ENCODE peak calls at places on chromosomes 7 and 10, in eight cellular contexts. One of them, this sample, is unnamed.

GRCh38 chr10:103692421-103693069 is 162.8 kb downstream of the SH3PXD2A start:
- DNase-seq in HEK293T: no peak
- DNase-seq in posterior vena cava: no peak
- DNase-seq in posterior cingulate gyrus: no peak
- DNase-seq in iPS DF 19.7: no peak
- DNase-seq in ELF-1: peak
- DNase-seq in H54: no peak
- DNase-seq in NCI-H69: peak
- DNase-seq in this sample: no peak

GRCh38 chr10:130000918-130001317 is 36.8 kb upstream of the EBF3 start:
- DNase-seq in HEK293T: no peak
- DNase-seq in posterior vena cava: no peak
- DNase-seq in posterior cingulate gyrus: no peak
- DNase-seq in iPS DF 19.7: no peak
- DNase-seq in ELF-1: no peak
- DNase-seq in H54: no peak
- DNase-seq in NCI-H69: no peak
- DNase-seq in this sample: no peak

GRCh38 chr10:114703377-114704125 is 45.5 kb upstream of the ABLIM1 start:
- DNase-seq in HEK293T: peak
- DNase-seq in posterior vena cava: no peak
- DNase-seq in posterior cingulate gyrus: no peak
- DNase-seq in iPS DF 19.7: no peak
- DNase-seq in ELF-1: peak
- DNase-seq in H54: no peak
- DNase-seq in NCI-H69: peak
- DNase-seq in this sample: no peak

GRCh38 chr7:102431617-102432298 is 1.6 kb upstream of the ORAI2 start:
- DNase-seq in HEK293T: no peak
- DNase-seq in posterior vena cava: no peak
- DNase-seq in posterior cingulate gyrus: peak
- DNase-seq in iPS DF 19.7: no peak
- DNase-seq in ELF-1: peak
- DNase-seq in H54: no peak
- DNase-seq in NCI-H69: peak
- DNase-seq in this sample: no peak

GRCh38 chr10:118332247-118332646 is 9.9 kb downstream of the FAM204A start:
- DNase-seq in HEK293T: no peak
- DNase-seq in posterior vena cava: no peak
- DNase-seq in posterior cingulate gyrus: no peak
- DNase-seq in iPS DF 19.7: no peak
- DNase-seq in ELF-1: no peak
- DNase-seq in H54: no peak
- DNase-seq in NCI-H69: peak
- DNase-seq in this sample: no peak

GRCh38 chr7:151465169-151465568 is 25.2 kb upstream of the CRYGN start:
- DNase-seq in HEK293T: no peak
- DNase-seq in posterior vena cava: no peak
- DNase-seq in posterior cingulate gyrus: no peak
- DNase-seq in iPS DF 19.7: no peak
- DNase-seq in ELF-1: no peak
- DNase-seq in H54: no peak
- DNase-seq in NCI-H69: no peak
- DNase-seq in this sample: no peak

GRCh38 chr7:147804032-147804431 is 786.5 kb upstream of the C7orf33 start:
- DNase-seq in HEK293T: no peak
- DNase-seq in posterior vena cava: no peak
- DNase-seq in posterior cingulate gyrus: no peak
- DNase-seq in iPS DF 19.7: no peak
- DNase-seq in ELF-1: no peak
- DNase-seq in H54: no peak
- DNase-seq in NCI-H69: peak
- DNase-seq in this sample: no peak

GRCh38 chr10:95860486-95861040 is 47.2 kb upstream of the CC2D2B start:
- DNase-seq in HEK293T: no peak
- DNase-seq in posterior vena cava: no peak
- DNase-seq in posterior cingulate gyrus: no peak
- DNase-seq in iPS DF 19.7: no peak
- DNase-seq in ELF-1: no peak
- DNase-seq in H54: no peak
- DNase-seq in NCI-H69: no peak
- DNase-seq in this sample: no peak

GRCh38 chr10:58590152-58590551 is 77.5 kb downstream of the BICC1 start:
- DNase-seq in HEK293T: no peak
- DNase-seq in posterior vena cava: peak
- DNase-seq in posterior cingulate gyrus: no peak
- DNase-seq in iPS DF 19.7: no peak
- DNase-seq in ELF-1: no peak
- DNase-seq in H54: peak
- DNase-seq in NCI-H69: no peak
- DNase-seq in this sample: no peak

GRCh38 chr10:48536916-48537890 is 67.7 kb downstream of the ARHGAP22 start:
- DNase-seq in HEK293T: no peak
- DNase-seq in posterior vena cava: no peak
- DNase-seq in posterior cingulate gyrus: no peak
- DNase-seq in iPS DF 19.7: peak
- DNase-seq in ELF-1: peak
- DNase-seq in H54: no peak
- DNase-seq in NCI-H69: no peak
- DNase-seq in this sample: peak

GRCh38 chr10:5291501-5292195 is 73.1 kb upstream of the UCN3 start:
- DNase-seq in HEK293T: no peak
- DNase-seq in posterior vena cava: no peak
- DNase-seq in posterior cingulate gyrus: no peak
- DNase-seq in iPS DF 19.7: no peak
- DNase-seq in ELF-1: no peak
- DNase-seq in H54: peak
- DNase-seq in NCI-H69: peak
- DNase-seq in this sample: peak

GRCh38 chr10:27893320-27894014 is 105.4 kb downstream of the ODAD2 start:
- DNase-seq in HEK293T: no peak
- DNase-seq in posterior vena cava: no peak
- DNase-seq in posterior cingulate gyrus: no peak
- DNase-seq in iPS DF 19.7: no peak
- DNase-seq in ELF-1: no peak
- DNase-seq in H54: no peak
- DNase-seq in NCI-H69: no peak
- DNase-seq in this sample: no peak

GRCh38 chr7:70657532-70657931 is 474.4 kb upstream of the GALNT17 start:
- DNase-seq in HEK293T: no peak
- DNase-seq in posterior vena cava: no peak
- DNase-seq in posterior cingulate gyrus: no peak
- DNase-seq in iPS DF 19.7: no peak
- DNase-seq in ELF-1: no peak
- DNase-seq in H54: no peak
- DNase-seq in NCI-H69: no peak
- DNase-seq in this sample: no peak

GRCh38 chr7:4895766-4896165 is 12.2 kb upstream of the RADIL start:
- DNase-seq in HEK293T: no peak
- DNase-seq in posterior vena cava: no peak
- DNase-seq in posterior cingulate gyrus: no peak
- DNase-seq in iPS DF 19.7: no peak
- DNase-seq in ELF-1: no peak
- DNase-seq in H54: no peak
- DNase-seq in NCI-H69: no peak
- DNase-seq in this sample: no peak

GRCh38 chr10:130930821-130931220 is 380.7 kb downstream of the TCERG1L start:
- DNase-seq in HEK293T: no peak
- DNase-seq in posterior vena cava: no peak
- DNase-seq in posterior cingulate gyrus: no peak
- DNase-seq in iPS DF 19.7: no peak
- DNase-seq in ELF-1: no peak
- DNase-seq in H54: no peak
- DNase-seq in NCI-H69: no peak
- DNase-seq in this sample: no peak

GRCh38 chr10:35058134-35058533 is 32.0 kb downstream of the CUL2 start:
- DNase-seq in HEK293T: no peak
- DNase-seq in posterior vena cava: no peak
- DNase-seq in posterior cingulate gyrus: no peak
- DNase-seq in iPS DF 19.7: no peak
- DNase-seq in ELF-1: peak
- DNase-seq in H54: peak
- DNase-seq in NCI-H69: no peak
- DNase-seq in this sample: no peak

GRCh38 chr7:111855161-111855841 is 293.0 kb upstream of the IMMP2L start:
- DNase-seq in HEK293T: peak
- DNase-seq in posterior vena cava: no peak
- DNase-seq in posterior cingulate gyrus: peak
- DNase-seq in iPS DF 19.7: peak
- DNase-seq in ELF-1: peak
- DNase-seq in H54: peak
- DNase-seq in NCI-H69: peak
- DNase-seq in this sample: no peak

GRCh38 chr7:18384491-18385143 is 110.9 kb upstream of the HDAC9 start:
- DNase-seq in HEK293T: no peak
- DNase-seq in posterior vena cava: no peak
- DNase-seq in posterior cingulate gyrus: no peak
- DNase-seq in iPS DF 19.7: no peak
- DNase-seq in ELF-1: no peak
- DNase-seq in H54: no peak
- DNase-seq in NCI-H69: peak
- DNase-seq in this sample: no peak

This sample was measured in cardiac septum.